ENCODE peak calls at places on chromosome 1, in eight cellular contexts. H is left lung; L is transverse colon; J is AG09319; S is fibroblast of pulmonary artery; T is effector memory CD8-positive, alpha-beta T cell; B is effector CD4-positive, alpha-beta T cell; E is BE2C. U is an unnamed sample.
A peak's percentile ranks its signal among the peaks of the same experiment; 100 is the strongest.

GRCh38 chr1:183830389-183830788 is 25.5 kb downstream of the RGL1 start:
- DNase-seq in E (no peak), J (no peak), B (no peak), L (no peak), T (no peak), H (no peak), S (no peak), U (no peak)

GRCh38 chr1:8458607-8459006 is 140.7 kb downstream of the SLC45A1 start:
- DNase-seq in J (no peak), H (no peak), S (no peak), E (no peak), B (no peak), T (no peak), L (no peak), U (no peak)

GRCh38 chr1:43979528-43980254 is 681 bp downstream of the B4GALT2 start:
- DNase-seq in H (peak; percentile 88), S (peak; percentile 30), E (peak; percentile 63), J (no peak), T (no peak), L (peak; percentile 72), B (no peak), U (peak; percentile 76)

GRCh38 chr1:201896951-201897391 is 8.3 kb downstream of the SHISA4 start:
- DNase-seq in B (no peak), E (no peak), H (no peak), J (no peak), S (no peak), T (no peak), L (peak; percentile 44), U (no peak)

GRCh38 chr1:198291036-198291435 is 134.2 kb downstream of the NEK7 start:
- DNase-seq in J (no peak), H (no peak), L (no peak), S (no peak), T (no peak), E (no peak), B (no peak), U (no peak)

GRCh38 chr1:190608282-190608681 is 130.6 kb upstream of the BRINP3 start:
- DNase-seq in E (no peak), T (no peak), J (no peak), H (no peak), B (no peak), S (no peak), L (no peak), U (no peak)

GRCh38 chr1:93152835-93153234 is 27.4 kb downstream of the TMED5 start:
- DNase-seq in L (no peak), B (no peak), H (no peak), J (no peak), T (no peak), E (no peak), S (no peak), U (no peak)

GRCh38 chr1:23424171-23424959 is at the start of gene TCEA3:
- DNase-seq in T (peak; percentile 9), E (no peak), J (no peak), L (peak; percentile 76), B (no peak), S (no peak), H (no peak), U (peak; percentile 52)

GRCh38 chr1:234500269-234500668 is 21.3 kb upstream of the TARBP1 start:
- DNase-seq in T (no peak), E (no peak), B (no peak), H (no peak), S (no peak), L (peak; percentile 24), J (no peak), U (no peak)

GRCh38 chr1:55443175-55443933 is 228.2 kb upstream of the USP24 start:
- DNase-seq in T (no peak), B (no peak), S (peak; percentile 98), H (peak; percentile 59), E (no peak), L (peak; percentile 65), J (peak; percentile 98), U (no peak)

GRCh38 chr1:66564250-66564649 is 30.3 kb downstream of the SGIP1 start:
- DNase-seq in L (no peak), T (no peak), S (peak; percentile 99), H (no peak), E (no peak), J (peak; percentile 91), B (no peak), U (no peak)

GRCh38 chr1:190138266-190138665 is 339.4 kb downstream of the BRINP3 start:
- DNase-seq in T (no peak), S (no peak), H (no peak), J (no peak), B (no peak), L (no peak), E (no peak), U (no peak)

U was measured in GM20000.